ENCODE peak calls at places on chromosomes 11 and 22, in five cellular contexts. W is BJ, M is retina, U is amniotic stem cell, X is GM13977. R is an unnamed sample.

GRCh38 chr22:32801001-32801435 is 487 bp upstream of the TIMP3 start:
- DNase-seq in W (no peak), M (peak), U (no peak), X (no peak), R (no peak)

GRCh38 chr11:96113100-96113710 is 189.3 kb upstream of the MTMR2 start:
- DNase-seq in W (peak), M (no peak), U (no peak), X (no peak), R (no peak)

GRCh38 chr11:100849009-100849913 is 162.2 kb downstream of the ARHGAP42 start:
- DNase-seq in W (peak), M (no peak), U (peak), X (no peak), R (no peak)

GRCh38 chr11:76241243-76242000 is 35.1 kb upstream of the WNT11 start:
- DNase-seq in W (no peak), M (no peak), U (no peak), X (no peak), R (no peak)

GRCh38 chr11:69460540-69461257 is 20.8 kb upstream of the LINC01488 start:
- DNase-seq in W (peak), M (no peak), U (no peak), X (no peak), R (no peak)

GRCh38 chr11:17154409-17155159 is 53.2 kb downstream of the PIK3C2A start:
- DNase-seq in W (no peak), M (no peak), U (no peak), X (no peak), R (no peak)

GRCh38 chr11:78659326-78660319 is 85.0 kb upstream of the NARS2 start:
- DNase-seq in W (no peak), M (peak), U (no peak), X (no peak), R (no peak)

GRCh38 chr11:128324531-128325141 is 262.7 kb downstream of the ETS1 start:
- DNase-seq in W (no peak), M (no peak), U (no peak), X (no peak), R (no peak)

GRCh38 chr22:19760652-19761002 is at the start of gene TBX1:
- DNase-seq in W (no peak), M (no peak), U (no peak), X (no peak), R (no peak)

GRCh38 chr11:44792171-44792570 is 65.4 kb downstream of the TSPAN18 start:
- DNase-seq in W (no peak), M (no peak), U (no peak), X (no peak), R (no peak)

GRCh38 chr11:117669062-117669461 is 128.0 kb downstream of the DSCAML1 start:
- DNase-seq in W (no peak), M (no peak), U (no peak), X (no peak), R (no peak)

GRCh38 chr11:61769946-61770683 is 17.7 kb downstream of the MYRF start:
- DNase-seq in W (no peak), M (no peak), U (no peak), X (no peak), R (no peak)

GRCh38 chr22:32576553-32577255 is 102.1 kb downstream of the FBXO7 start:
- DNase-seq in W (no peak), M (no peak), U (no peak), X (no peak), R (peak)

GRCh38 chr11:66472054-66472453 is 5.3 kb downstream of the PELI3 start:
- DNase-seq in W (no peak), M (no peak), U (no peak), X (no peak), R (no peak)

GRCh38 chr22:24153353-24153752 is 27.9 kb upstream of the SUSD2 start:
- DNase-seq in W (no peak), M (no peak), U (no peak), X (no peak), R (no peak)

GRCh38 chr11:85752201-85752889 is 58.6 kb downstream of the SYTL2 start:
- DNase-seq in W (no peak), M (no peak), U (no peak), X (no peak), R (no peak)

R was measured in neural progenitor cell.